ENCODE peak calls at places on chromosomes 4 and X, in five cellular contexts. One of them, this sample, is unnamed.

GRCh38 chr4:152634110-152634760 is 45.6 kb downstream of the TMEM154 start:
- DNase-seq in GM12891: no peak
- DNase-seq in H1: no peak
- DNase-seq in HepG2: peak; percentile 65
- DNase-seq in K562: no peak
- DNase-seq in this sample: no peak

GRCh38 chrX:13101439-13102139 is 57.2 kb upstream of the FAM9C start:
- DNase-seq in GM12891: no peak
- DNase-seq in H1: no peak
- DNase-seq in HepG2: no peak
- DNase-seq in K562: peak; percentile 84
- DNase-seq in this sample: no peak

GRCh38 chrX:30504309-30504708 is 73.3 kb downstream of the TASL start:
- DNase-seq in GM12891: no peak
- DNase-seq in H1: no peak
- DNase-seq in HepG2: peak; percentile 20
- DNase-seq in K562: peak; percentile 22
- DNase-seq in this sample: no peak

GRCh38 chrX:70422886-70423336 is at the start of gene GDPD2:
- DNase-seq in GM12891: no peak
- DNase-seq in H1: peak; percentile 59
- DNase-seq in HepG2: peak; percentile 50
- DNase-seq in K562: no peak
- DNase-seq in this sample: no peak

GRCh38 chr4:105145059-105145912 is 1.4 kb upstream of the TET2 start:
- DNase-seq in GM12891: no peak
- DNase-seq in H1: no peak
- DNase-seq in HepG2: no peak
- DNase-seq in K562: no peak
- DNase-seq in this sample: no peak

GRCh38 chr4:5110901-5111300 is 59.6 kb downstream of the STK32B start:
- DNase-seq in GM12891: no peak
- DNase-seq in H1: no peak
- DNase-seq in HepG2: no peak
- DNase-seq in K562: no peak
- DNase-seq in this sample: no peak

GRCh38 chr4:184807797-184808718 is 17.7 kb downstream of the ACSL1 start:
- DNase-seq in GM12891: no peak
- DNase-seq in H1: peak; percentile 65
- DNase-seq in HepG2: peak; percentile 85
- DNase-seq in K562: no peak
- DNase-seq in this sample: no peak

GRCh38 chrX:53526999-53527398 is 92.8 kb upstream of the HSD17B10 start:
- DNase-seq in GM12891: no peak
- DNase-seq in H1: no peak
- DNase-seq in HepG2: no peak
- DNase-seq in K562: no peak
- DNase-seq in this sample: no peak

GRCh38 chrX:39873111-39873510 is 224.6 kb downstream of the BCOR start:
- DNase-seq in GM12891: no peak
- DNase-seq in H1: no peak
- DNase-seq in HepG2: no peak
- DNase-seq in K562: no peak
- DNase-seq in this sample: no peak

GRCh38 chrX:39877919-39878318 is 219.8 kb downstream of the BCOR start:
- DNase-seq in GM12891: no peak
- DNase-seq in H1: no peak
- DNase-seq in HepG2: no peak
- DNase-seq in K562: no peak
- DNase-seq in this sample: no peak

GRCh38 chrX:39871648-39872047 is 226.1 kb downstream of the BCOR start:
- DNase-seq in GM12891: no peak
- DNase-seq in H1: no peak
- DNase-seq in HepG2: no peak
- DNase-seq in K562: no peak
- DNase-seq in this sample: no peak

GRCh38 chrX:39875834-39876625 is 221.7 kb downstream of the BCOR start:
- DNase-seq in GM12891: no peak
- DNase-seq in H1: no peak
- DNase-seq in HepG2: no peak
- DNase-seq in K562: no peak
- DNase-seq in this sample: no peak

DNA sequence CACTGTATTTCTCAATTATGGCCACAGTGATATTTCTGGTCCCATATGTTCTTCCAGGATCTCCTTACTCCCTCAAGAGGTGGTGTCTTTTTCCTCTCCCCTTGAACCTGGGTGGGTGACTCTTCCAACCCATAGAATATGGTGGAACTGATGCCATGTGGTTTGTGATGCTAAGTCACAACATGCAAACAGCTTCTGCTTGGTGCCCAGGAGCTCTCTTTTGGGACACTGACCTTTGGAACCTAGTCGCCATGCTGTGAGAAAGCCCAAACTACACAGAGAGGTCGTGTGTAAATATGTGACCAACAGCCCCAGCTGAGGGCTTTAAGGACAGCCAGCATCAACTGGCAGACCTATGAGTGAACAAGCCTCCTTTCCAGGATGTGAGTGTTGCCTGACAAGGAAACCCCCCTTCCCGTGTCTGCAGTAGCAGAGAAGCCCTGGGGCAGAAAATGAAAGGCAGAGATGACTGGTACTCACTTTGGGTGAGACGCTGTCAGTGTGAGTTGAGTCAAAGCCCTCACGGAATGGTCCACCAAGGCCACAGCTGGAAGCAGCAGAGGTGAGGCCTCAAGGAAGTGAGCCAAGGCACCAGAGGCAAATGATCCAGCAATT is 223.4 kb downstream of the BCOR start:
- DNase-seq in GM12891: no peak
- DNase-seq in H1: no peak
- DNase-seq in HepG2: no peak
- DNase-seq in K562: no peak
- DNase-seq in this sample: peak; percentile 69
- TF ChIP-seq TAF1 in GM12891: no peak
- TF ChIP-seq TAF1 in H1: no peak
- TF ChIP-seq TAF1 in HepG2: no peak
- TF ChIP-seq TAF1 in K562: no peak
- TF ChIP-seq TAF1 in this sample: no peak

GRCh38 chrX:23786268-23786815 is 3.4 kb downstream of the SAT1 start:
- DNase-seq in GM12891: no peak
- DNase-seq in H1: no peak
- DNase-seq in HepG2: no peak
- DNase-seq in K562: no peak
- DNase-seq in this sample: no peak

GRCh38 chrX:23782863-23783568 is at the start of gene SAT1:
- DNase-seq in GM12891: peak; percentile 54
- DNase-seq in H1: peak; percentile 92
- DNase-seq in HepG2: peak; percentile 88
- DNase-seq in K562: peak; percentile 97
- DNase-seq in this sample: peak; percentile 63

GRCh38 chrX:23785564-23785963 is 2.6 kb downstream of the SAT1 start:
- DNase-seq in GM12891: no peak
- DNase-seq in H1: no peak
- DNase-seq in HepG2: no peak
- DNase-seq in K562: no peak
- DNase-seq in this sample: no peak

GRCh38 chrX:23783569-23784486 is 855 bp downstream of the SAT1 start:
- DNase-seq in GM12891: no peak
- DNase-seq in H1: no peak
- DNase-seq in HepG2: no peak
- DNase-seq in K562: peak; percentile 28
- DNase-seq in this sample: no peak

DNA sequence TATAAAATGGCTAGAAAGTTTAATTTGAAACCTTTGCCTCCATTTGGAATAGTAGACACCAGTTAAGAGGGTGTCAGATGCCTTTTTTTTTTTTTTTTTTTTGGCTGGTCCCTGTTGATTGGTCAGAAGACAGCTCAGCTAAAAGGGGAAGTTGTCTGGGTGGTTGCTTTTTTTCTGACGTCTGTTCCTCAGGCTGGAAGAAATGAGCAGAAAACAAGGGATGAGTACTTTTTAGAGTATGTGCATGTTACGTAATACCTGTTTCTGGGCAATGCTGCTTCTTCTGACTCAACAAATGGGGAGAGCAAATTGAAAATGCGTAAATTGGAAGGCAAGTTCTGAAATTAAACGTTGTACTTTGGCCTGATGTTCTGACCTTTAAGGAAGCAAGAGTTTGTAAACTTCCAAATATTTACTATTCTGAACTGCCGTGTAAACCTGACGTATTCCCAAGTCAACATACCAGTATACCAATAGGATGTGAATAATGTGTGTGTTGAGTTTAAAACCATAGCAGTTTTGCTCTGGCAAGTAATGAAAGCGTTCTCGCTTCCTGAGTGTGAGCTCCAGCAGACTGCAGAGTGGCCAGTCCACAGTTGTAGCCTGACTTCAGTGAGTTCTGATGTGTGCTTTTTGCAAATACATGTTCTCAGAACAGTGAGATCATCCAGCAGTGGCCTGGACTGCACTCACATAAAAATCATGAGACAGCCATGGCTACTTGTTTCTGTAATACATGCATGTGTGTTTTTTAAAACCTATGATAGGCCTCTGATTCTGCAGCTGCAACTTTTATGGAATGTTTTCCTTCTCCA is 1.7 kb downstream of the SAT1 start:
- DNase-seq in GM12891: no peak
- DNase-seq in H1: no peak
- DNase-seq in HepG2: no peak
- DNase-seq in K562: peak; percentile 48
- DNase-seq in this sample: no peak
- TF ChIP-seq POLR2AphosphoS5 in GM12891: peak; percentile 79
- TF ChIP-seq POLR2AphosphoS5 in H1: no peak
- TF ChIP-seq POLR2AphosphoS5 in HepG2: no peak
- TF ChIP-seq POLR2AphosphoS5 in K562: no peak
- TF ChIP-seq POLR2AphosphoS5 in this sample: peak; percentile 41

DNA sequence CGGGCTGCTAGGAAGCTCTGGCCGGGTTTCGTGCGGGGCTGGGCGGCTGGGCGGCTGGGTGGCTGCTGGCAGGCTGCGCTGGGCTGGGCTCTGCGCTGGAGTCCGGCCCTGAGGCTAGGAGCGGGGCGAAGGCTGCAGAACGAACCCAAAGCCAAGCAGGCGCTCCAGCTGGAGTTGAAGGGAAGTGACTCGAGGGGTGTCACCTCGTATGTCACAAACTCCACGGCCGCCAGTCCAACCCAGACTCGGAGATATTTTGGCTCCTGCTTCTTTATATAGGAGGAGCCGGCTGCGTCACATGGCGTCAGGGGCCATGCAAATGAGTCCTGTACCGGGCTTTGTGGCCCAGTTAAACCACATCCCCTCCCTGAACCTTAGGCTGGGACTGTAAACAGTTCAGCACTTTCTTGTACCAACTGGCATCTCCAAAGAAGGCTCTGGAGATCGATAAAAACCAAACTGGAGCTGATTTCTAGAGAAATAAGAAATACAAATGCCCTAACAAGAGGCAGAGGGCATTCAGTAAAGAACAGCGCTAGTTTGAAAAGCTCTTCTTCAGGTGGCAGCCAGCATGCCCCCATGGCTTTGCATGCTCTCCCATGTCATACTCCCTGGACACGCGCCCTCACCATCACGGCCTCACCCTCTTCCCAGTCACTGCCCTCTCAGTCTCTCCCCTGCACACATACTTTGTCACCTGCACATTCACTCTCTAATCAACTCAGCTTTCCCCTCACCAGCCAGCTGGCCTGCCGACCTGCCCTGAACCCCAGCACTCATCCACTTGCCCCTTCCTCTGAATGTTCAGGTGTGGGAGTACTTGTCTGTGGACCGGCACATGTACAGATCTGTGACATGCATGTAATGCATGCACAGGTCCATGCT is 58.5 kb downstream of the TSC22D3 start:
- DNase-seq in GM12891: peak; percentile 39
- DNase-seq in H1: peak; percentile 52
- DNase-seq in HepG2: no peak
- DNase-seq in K562: no peak
- DNase-seq in this sample: peak; percentile 47
- TF ChIP-seq POLR2A in GM12891: peak; percentile 99
- TF ChIP-seq POLR2A in H1: no peak
- TF ChIP-seq POLR2A in HepG2: peak; percentile 44
- TF ChIP-seq POLR2A in K562: no peak
- TF ChIP-seq POLR2A in this sample: peak; percentile 99

DNA sequence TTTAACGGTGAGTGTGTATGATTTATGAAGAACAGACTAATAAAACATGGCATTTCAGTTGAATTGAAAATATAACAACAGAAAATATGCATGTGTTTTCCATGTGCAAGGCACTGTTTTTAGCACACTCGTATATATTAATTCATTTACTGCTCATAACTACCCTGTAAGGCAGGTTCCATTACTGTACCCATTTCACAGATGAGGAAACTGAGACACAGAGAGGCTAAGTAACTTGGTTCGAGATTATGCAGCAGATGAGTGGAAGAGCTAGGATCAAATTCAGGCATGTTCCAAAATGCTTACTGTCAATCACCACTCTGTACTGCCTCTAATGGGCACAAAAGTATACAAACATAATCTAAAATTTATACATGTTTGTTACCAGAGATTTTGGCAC is 20.4 kb downstream of the MBNL3 start:
- DNase-seq in GM12891: no peak
- DNase-seq in H1: no peak
- DNase-seq in HepG2: no peak
- DNase-seq in K562: no peak
- DNase-seq in this sample: no peak
- TF ChIP-seq TAF1 in GM12891: no peak
- TF ChIP-seq TAF1 in H1: no peak
- TF ChIP-seq TAF1 in HepG2: no peak
- TF ChIP-seq TAF1 in K562: no peak
- TF ChIP-seq TAF1 in this sample: no peak

GRCh38 chr4:114136067-114136466 is 156.6 kb upstream of the ARSJ start:
- DNase-seq in GM12891: no peak
- DNase-seq in H1: no peak
- DNase-seq in HepG2: no peak
- DNase-seq in K562: no peak
- DNase-seq in this sample: no peak
- TF ChIP-seq POLR2AphosphoS5 in GM12891: no peak
- TF ChIP-seq POLR2AphosphoS5 in H1: no peak
- TF ChIP-seq POLR2AphosphoS5 in HepG2: no peak
- TF ChIP-seq POLR2AphosphoS5 in K562: no peak
- TF ChIP-seq POLR2AphosphoS5 in this sample: no peak